ENCODE peak calls at places on chromosomes 2 and 18, in six cellular contexts. One of them, this sample, is unnamed.
A peak's percentile ranks its signal among the peaks of the same experiment; 100 is the strongest.

GRCh38 chr2:180124273-180124881 is 117.3 kb upstream of the CWC22 start:
- DNase-seq in PC-9: peak; percentile 57
- DNase-seq in stimulated activated CD4-positive, alpha-beta T cell treated with anti-CD3 and anti-CD28 coated beads, Interleukin-15, amount 100 ng/mL, for 1 hour: no peak
- DNase-seq in WERI-Rb-1: no peak
- DNase-seq in HFF-Myc: peak; percentile 41
- DNase-seq in WTC11: no peak
- DNase-seq in this sample: no peak

GRCh38 chr18:48454146-48454796 is 45.1 kb upstream of the ZBTB7C start:
- DNase-seq in PC-9: peak; percentile 65
- DNase-seq in stimulated activated CD4-positive, alpha-beta T cell treated with anti-CD3 and anti-CD28 coated beads, Interleukin-15, amount 100 ng/mL, for 1 hour: no peak
- DNase-seq in HFF-Myc: no peak
- DNase-seq in WERI-Rb-1: no peak
- DNase-seq in WTC11: no peak
- DNase-seq in this sample: no peak

GRCh38 chr2:54396798-54397197 is 59.3 kb upstream of the SPTBN1 start:
- DNase-seq in stimulated activated CD4-positive, alpha-beta T cell treated with anti-CD3 and anti-CD28 coated beads, Interleukin-15, amount 100 ng/mL, for 1 hour: no peak
- DNase-seq in HFF-Myc: no peak
- DNase-seq in WTC11: no peak
- DNase-seq in WERI-Rb-1: no peak
- DNase-seq in PC-9: no peak
- DNase-seq in this sample: no peak

GRCh38 chr18:22417496-22418188 is at the start of gene CTAGE1:
- DNase-seq in WERI-Rb-1: no peak
- DNase-seq in HFF-Myc: no peak
- DNase-seq in stimulated activated CD4-positive, alpha-beta T cell treated with anti-CD3 and anti-CD28 coated beads, Interleukin-15, amount 100 ng/mL, for 1 hour: no peak
- DNase-seq in WTC11: peak; percentile 83
- DNase-seq in PC-9: no peak
- DNase-seq in this sample: no peak

GRCh38 chr2:46268986-46269385 is 28.2 kb upstream of the EPAS1 start:
- DNase-seq in WTC11: no peak
- DNase-seq in stimulated activated CD4-positive, alpha-beta T cell treated with anti-CD3 and anti-CD28 coated beads, Interleukin-15, amount 100 ng/mL, for 1 hour: no peak
- DNase-seq in HFF-Myc: no peak
- DNase-seq in PC-9: no peak
- DNase-seq in WERI-Rb-1: no peak
- DNase-seq in this sample: no peak

GRCh38 chr2:84697895-84698294 is 181.6 kb downstream of the DNAH6 start:
- DNase-seq in WERI-Rb-1: no peak
- DNase-seq in HFF-Myc: no peak
- DNase-seq in PC-9: no peak
- DNase-seq in WTC11: no peak
- DNase-seq in stimulated activated CD4-positive, alpha-beta T cell treated with anti-CD3 and anti-CD28 coated beads, Interleukin-15, amount 100 ng/mL, for 1 hour: no peak
- DNase-seq in this sample: no peak

GRCh38 chr18:54444309-54444914 is 86.7 kb downstream of the C18orf54 start:
- DNase-seq in WTC11: peak; percentile 80
- DNase-seq in WERI-Rb-1: peak; percentile 47
- DNase-seq in PC-9: peak; percentile 55
- DNase-seq in stimulated activated CD4-positive, alpha-beta T cell treated with anti-CD3 and anti-CD28 coated beads, Interleukin-15, amount 100 ng/mL, for 1 hour: peak; percentile 2
- DNase-seq in HFF-Myc: peak; percentile 26
- DNase-seq in this sample: no peak

GRCh38 chr2:4354678-4355077 is 651.3 kb downstream of the DCDC2C start:
- DNase-seq in WERI-Rb-1: peak; percentile 79
- DNase-seq in PC-9: no peak
- DNase-seq in HFF-Myc: no peak
- DNase-seq in WTC11: peak; percentile 23
- DNase-seq in stimulated activated CD4-positive, alpha-beta T cell treated with anti-CD3 and anti-CD28 coated beads, Interleukin-15, amount 100 ng/mL, for 1 hour: no peak
- DNase-seq in this sample: no peak

GRCh38 chr2:120303177-120303576 is 42.8 kb upstream of the INHBB start:
- DNase-seq in WTC11: no peak
- DNase-seq in HFF-Myc: no peak
- DNase-seq in stimulated activated CD4-positive, alpha-beta T cell treated with anti-CD3 and anti-CD28 coated beads, Interleukin-15, amount 100 ng/mL, for 1 hour: no peak
- DNase-seq in PC-9: no peak
- DNase-seq in WERI-Rb-1: peak; percentile 33
- DNase-seq in this sample: no peak

GRCh38 chr18:68676913-68677312 is 38.0 kb downstream of the TMX3 start:
- DNase-seq in HFF-Myc: no peak
- DNase-seq in PC-9: no peak
- DNase-seq in stimulated activated CD4-positive, alpha-beta T cell treated with anti-CD3 and anti-CD28 coated beads, Interleukin-15, amount 100 ng/mL, for 1 hour: no peak
- DNase-seq in WERI-Rb-1: no peak
- DNase-seq in WTC11: no peak
- DNase-seq in this sample: no peak

GRCh38 chr18:48641981-48642380 is 103.2 kb downstream of the CTIF start:
- DNase-seq in WERI-Rb-1: no peak
- DNase-seq in PC-9: no peak
- DNase-seq in HFF-Myc: no peak
- DNase-seq in stimulated activated CD4-positive, alpha-beta T cell treated with anti-CD3 and anti-CD28 coated beads, Interleukin-15, amount 100 ng/mL, for 1 hour: no peak
- DNase-seq in WTC11: no peak
- DNase-seq in this sample: no peak

GRCh38 chr2:75810931-75811330 is 100.2 kb upstream of the GCFC2 start:
- DNase-seq in HFF-Myc: no peak
- DNase-seq in WTC11: no peak
- DNase-seq in stimulated activated CD4-positive, alpha-beta T cell treated with anti-CD3 and anti-CD28 coated beads, Interleukin-15, amount 100 ng/mL, for 1 hour: no peak
- DNase-seq in WERI-Rb-1: no peak
- DNase-seq in PC-9: no peak
- DNase-seq in this sample: no peak

GRCh38 chr2:220096406-220096805 is 469.0 kb downstream of the SLC4A3 start:
- DNase-seq in WERI-Rb-1: no peak
- DNase-seq in PC-9: no peak
- DNase-seq in stimulated activated CD4-positive, alpha-beta T cell treated with anti-CD3 and anti-CD28 coated beads, Interleukin-15, amount 100 ng/mL, for 1 hour: no peak
- DNase-seq in WTC11: no peak
- DNase-seq in HFF-Myc: no peak
- DNase-seq in this sample: no peak

GRCh38 chr18:58870130-58870529 is 5.5 kb downstream of the ZNF532 start:
- DNase-seq in WERI-Rb-1: no peak
- DNase-seq in stimulated activated CD4-positive, alpha-beta T cell treated with anti-CD3 and anti-CD28 coated beads, Interleukin-15, amount 100 ng/mL, for 1 hour: no peak
- DNase-seq in PC-9: no peak
- DNase-seq in HFF-Myc: no peak
- DNase-seq in WTC11: no peak
- DNase-seq in this sample: no peak

GRCh38 chr2:44324971-44325426 is 36.3 kb downstream of the PREPL start:
- DNase-seq in WERI-Rb-1: no peak
- DNase-seq in stimulated activated CD4-positive, alpha-beta T cell treated with anti-CD3 and anti-CD28 coated beads, Interleukin-15, amount 100 ng/mL, for 1 hour: no peak
- DNase-seq in WTC11: no peak
- DNase-seq in PC-9: no peak
- DNase-seq in HFF-Myc: peak; percentile 14
- DNase-seq in this sample: no peak

GRCh38 chr18:35142270-35142605 is 98.6 kb upstream of the ZNF397 start:
- DNase-seq in WERI-Rb-1: no peak
- DNase-seq in PC-9: no peak
- DNase-seq in HFF-Myc: no peak
- DNase-seq in WTC11: no peak
- DNase-seq in stimulated activated CD4-positive, alpha-beta T cell treated with anti-CD3 and anti-CD28 coated beads, Interleukin-15, amount 100 ng/mL, for 1 hour: no peak
- DNase-seq in this sample: no peak

GRCh38 chr2:3114406-3115185 is 263.0 kb downstream of the EIPR1 start:
- DNase-seq in stimulated activated CD4-positive, alpha-beta T cell treated with anti-CD3 and anti-CD28 coated beads, Interleukin-15, amount 100 ng/mL, for 1 hour: no peak
- DNase-seq in WERI-Rb-1: no peak
- DNase-seq in PC-9: no peak
- DNase-seq in HFF-Myc: no peak
- DNase-seq in WTC11: no peak
- DNase-seq in this sample: no peak

GRCh38 chr2:48471048-48471474 is 58.9 kb upstream of the STON1 start:
- DNase-seq in HFF-Myc: peak; percentile 57
- DNase-seq in WTC11: no peak
- DNase-seq in PC-9: peak; percentile 65
- DNase-seq in WERI-Rb-1: peak; percentile 40
- DNase-seq in stimulated activated CD4-positive, alpha-beta T cell treated with anti-CD3 and anti-CD28 coated beads, Interleukin-15, amount 100 ng/mL, for 1 hour: no peak
- DNase-seq in this sample: peak; percentile 11

GRCh38 chr2:177396630-177397460 is 4.3 kb downstream of the AGPS start:
- DNase-seq in HFF-Myc: peak; percentile 65
- DNase-seq in stimulated activated CD4-positive, alpha-beta T cell treated with anti-CD3 and anti-CD28 coated beads, Interleukin-15, amount 100 ng/mL, for 1 hour: no peak
- DNase-seq in PC-9: peak; percentile 91
- DNase-seq in WERI-Rb-1: no peak
- DNase-seq in WTC11: no peak
- DNase-seq in this sample: no peak

GRCh38 chr2:118207889-118208288 is 119.6 kb downstream of the INSIG2 start:
- DNase-seq in WTC11: no peak
- DNase-seq in PC-9: no peak
- DNase-seq in WERI-Rb-1: no peak
- DNase-seq in HFF-Myc: no peak
- DNase-seq in stimulated activated CD4-positive, alpha-beta T cell treated with anti-CD3 and anti-CD28 coated beads, Interleukin-15, amount 100 ng/mL, for 1 hour: no peak
- DNase-seq in this sample: no peak

GRCh38 chr2:109382236-109382930 is 231.4 kb downstream of the SEPTIN10 start:
- DNase-seq in stimulated activated CD4-positive, alpha-beta T cell treated with anti-CD3 and anti-CD28 coated beads, Interleukin-15, amount 100 ng/mL, for 1 hour: no peak
- DNase-seq in WTC11: peak; percentile 7
- DNase-seq in WERI-Rb-1: no peak
- DNase-seq in PC-9: no peak
- DNase-seq in HFF-Myc: no peak
- DNase-seq in this sample: no peak

GRCh38 chr2:49154891-49155290 is 576 bp upstream of the FSHR start:
- DNase-seq in WERI-Rb-1: no peak
- DNase-seq in PC-9: no peak
- DNase-seq in WTC11: no peak
- DNase-seq in HFF-Myc: no peak
- DNase-seq in stimulated activated CD4-positive, alpha-beta T cell treated with anti-CD3 and anti-CD28 coated beads, Interleukin-15, amount 100 ng/mL, for 1 hour: no peak
- DNase-seq in this sample: no peak

This sample was measured in keratinocyte.